ENCODE peak calls at places on chromosomes 2 and 18, in nine cellular contexts. Q, M, W, G, V, K, D, X and T are unnamed samples.

GRCh38 chr2:130985206-130985779 is 108.0 kb downstream of the FAM168B start:
- DNase-seq in Q (no peak), M (no peak), W (no peak), G (no peak), V (no peak), K (no peak), D (no peak), X (no peak), T (no peak)

GRCh38 chr2:157327621-157328102 is 2.0 kb upstream of the ERMN start:
- DNase-seq in Q (peak; percentile 83), M (peak; percentile 83), W (peak; percentile 86), G (peak; percentile 75), V (peak; percentile 37), K (peak; percentile 76), D (peak; percentile 29), X (peak; percentile 53), T (peak; percentile 81)

GRCh38 chr2:66577331-66578041 is 142.6 kb downstream of the MEIS1 start:
- DNase-seq in Q (no peak), M (no peak), W (peak; percentile 59), G (peak; percentile 29), V (peak; percentile 61), K (no peak), D (no peak), X (no peak), T (no peak)

GRCh38 chr2:141927536-141927935 is 203.3 kb downstream of the LRP1B start:
- DNase-seq in Q (no peak), M (no peak), W (no peak), G (peak; percentile 22), V (no peak), K (no peak), D (no peak), X (no peak), T (peak; percentile 22)

GRCh38 chr2:218229239-218229638 is 12.2 kb downstream of the ARPC2 start:
- DNase-seq in Q (peak; percentile 90), M (peak; percentile 62), W (no peak), G (peak; percentile 74), V (no peak), K (no peak), D (peak; percentile 75), X (peak; percentile 62), T (peak; percentile 86)

GRCh38 chr2:36769106-36769505 is 72.6 kb downstream of the VIT start:
- DNase-seq in Q (no peak), M (no peak), W (no peak), G (no peak), V (no peak), K (no peak), D (no peak), X (no peak), T (no peak)

GRCh38 chr18:7568426-7568825 is 1.3 kb downstream of the PTPRM start:
- DNase-seq in Q (no peak), M (no peak), W (peak; percentile 37), G (no peak), V (peak; percentile 45), K (peak; percentile 44), D (peak; percentile 3), X (no peak), T (peak; percentile 15)

GRCh38 chr2:126979604-126980003 is 80.9 kb downstream of the TEX51 start:
- DNase-seq in Q (peak; percentile 20), M (no peak), W (no peak), G (no peak), V (no peak), K (no peak), D (no peak), X (no peak), T (no peak)

GRCh38 chr18:80178935-80179818 is 68.1 kb downstream of the PARD6G start:
- DNase-seq in Q (no peak), M (no peak), W (no peak), G (no peak), V (no peak), K (no peak), D (no peak), X (no peak), T (peak; percentile 97)

GRCh38 chr18:57644540-57644939 is 22.9 kb upstream of the NARS1 start:
- DNase-seq in Q (peak; percentile 58), M (no peak), W (no peak), G (peak; percentile 41), V (no peak), K (no peak), D (no peak), X (no peak), T (no peak)

GRCh38 chr2:109724533-109725460 is 69.3 kb upstream of the RGPD5 start:
- DNase-seq in Q (no peak), M (no peak), W (no peak), G (no peak), V (no peak), K (no peak), D (no peak), X (no peak), T (no peak)

GRCh38 chr2:1546023-1546591 is 132.8 kb downstream of the TPO start:
- DNase-seq in Q (peak; percentile 74), M (peak; percentile 45), W (peak; percentile 45), G (peak; percentile 64), V (peak; percentile 20), K (no peak), D (no peak), X (peak; percentile 37), T (peak; percentile 62)

GRCh38 chr2:228548230-228548629 is 366.7 kb upstream of the SPHKAP start:
- DNase-seq in Q (peak; percentile 6), M (no peak), W (no peak), G (peak; percentile 72), V (no peak), K (no peak), D (no peak), X (no peak), T (peak; percentile 6)

DNA sequence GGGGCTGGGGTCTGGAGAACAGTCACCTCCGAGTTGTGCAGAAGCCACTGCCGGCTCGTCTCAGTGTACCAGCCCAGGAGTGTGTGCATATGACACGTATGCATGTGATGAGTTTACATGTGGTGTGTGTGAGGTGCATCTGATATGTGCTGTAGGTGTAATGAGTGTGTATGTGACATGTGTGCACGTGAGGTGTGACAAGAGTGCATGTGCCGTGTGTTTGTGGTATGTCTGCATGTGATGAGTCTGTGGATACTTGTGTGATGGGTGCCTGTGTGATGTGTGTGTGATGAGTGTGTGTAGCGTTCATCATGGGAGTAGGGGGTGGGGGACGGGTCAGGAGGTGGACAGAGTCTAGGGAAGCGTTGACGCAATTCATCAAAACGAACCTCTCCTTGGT is 12.8 kb downstream of the NTSR2 start:
- DNase-seq in Q (no peak), M (no peak), W (no peak), G (no peak), V (no peak), K (no peak), D (no peak), X (no peak), T (no peak)
- TF ChIP-seq CTCF in Q (no peak), M (no peak), W (no peak), G (no peak), V (no peak), K (no peak), D (no peak), X (no peak), T (no peak)

DNA sequence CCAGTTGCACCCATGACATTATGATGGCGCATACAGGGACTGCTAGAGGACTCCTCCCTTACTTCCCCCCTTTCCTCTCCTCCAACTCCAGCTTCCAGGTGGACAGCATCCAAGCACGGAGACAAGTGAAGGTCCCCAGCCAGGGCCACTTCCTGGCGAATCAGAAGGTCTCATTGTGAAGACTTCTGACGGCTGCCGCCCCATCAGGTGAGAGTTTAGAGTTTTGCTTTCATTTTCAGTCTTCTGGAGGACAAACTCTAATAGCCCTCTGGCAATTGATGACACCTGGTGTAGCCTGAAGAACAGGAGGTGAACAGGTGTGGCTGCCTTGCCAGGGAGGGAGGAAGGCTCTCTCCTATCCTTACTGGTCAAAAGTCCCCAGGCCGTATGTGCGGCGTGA is 77.3 kb upstream of the KCNH7 start:
- DNase-seq in Q (no peak), M (no peak), W (no peak), G (no peak), V (no peak), K (no peak), D (no peak), X (no peak), T (no peak)
- H3K4me3 ChIP-seq in Q (no peak overlapping the region), M (no peak overlapping the region), W (no peak overlapping the region), G (no peak overlapping the region), V (no peak overlapping the region), K (no peak overlapping the region), D (no peak overlapping the region), X (no peak overlapping the region), T (no peak overlapping the region)

GRCh38 chr2:219727771-219728429 is 100.5 kb downstream of the SLC4A3 start:
- DNase-seq in Q (peak; percentile 58), M (no peak), W (no peak), G (peak; percentile 62), V (no peak), K (no peak), D (no peak), X (no peak), T (no peak)

GRCh38 chr2:219733746-219734145 is 106.3 kb downstream of the SLC4A3 start:
- DNase-seq in Q (no peak), M (no peak), W (no peak), G (no peak), V (no peak), K (no peak), D (no peak), X (no peak), T (no peak)

GRCh38 chr2:219733106-219733505 is 105.7 kb downstream of the SLC4A3 start:
- DNase-seq in Q (no peak), M (no peak), W (no peak), G (no peak), V (no peak), K (no peak), D (no peak), X (no peak), T (peak; percentile 84)

GRCh38 chr2:219728993-219729487 is 101.6 kb downstream of the SLC4A3 start:
- DNase-seq in Q (peak; percentile 31), M (no peak), W (no peak), G (no peak), V (no peak), K (no peak), D (no peak), X (no peak), T (no peak)

DNA sequence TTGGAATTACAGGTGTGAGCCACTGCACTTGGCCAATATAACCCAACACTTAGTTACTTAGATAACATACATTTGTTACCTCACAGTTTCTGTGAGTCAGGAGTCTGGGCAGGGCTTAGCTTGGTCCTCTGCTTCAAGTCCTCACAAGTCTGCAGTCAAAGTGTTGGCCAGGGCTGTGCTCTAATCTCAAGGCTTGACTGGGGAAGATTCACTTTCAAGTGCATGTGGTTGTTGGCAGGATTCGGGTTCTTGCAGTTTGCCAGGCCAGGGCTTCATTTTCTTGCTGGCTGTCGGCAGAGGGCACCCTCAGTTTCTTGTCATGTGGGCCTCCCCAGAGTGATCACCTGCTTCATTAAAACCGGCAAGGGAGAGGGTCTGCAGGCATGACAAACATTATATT is 103.7 kb downstream of the SLC4A3 start:
- DNase-seq in Q (no peak), M (no peak), W (no peak), G (peak; percentile 12), V (no peak), K (no peak), D (no peak), X (no peak), T (peak; percentile 85)
- TF ChIP-seq CTCF in Q (no peak), M (no peak), W (no peak), G (no peak), V (no peak), K (no peak), D (no peak), X (no peak), T (no peak)

GRCh38 chr2:16124881-16125613 is 184.7 kb downstream of the MYCN start:
- DNase-seq in Q (no peak), M (no peak), W (no peak), G (no peak), V (no peak), K (no peak), D (no peak), X (no peak), T (no peak)
- H3K4me3 ChIP-seq in Q (no peak overlapping the region), M (no peak overlapping the region), W (no peak overlapping the region), G (no peak overlapping the region), V (no peak overlapping the region), K (no peak overlapping the region), D (no peak overlapping the region), X (no peak overlapping the region), T (no peak overlapping the region)